ENCODE peak calls at places on chromosome 22, in six cellular contexts. S, I, R, A, T and M are unnamed samples.

GRCh38 chr22:46045459-46046298 is 68.7 kb upstream of the WNT7B start:
- DNase-seq in S (no peak), I (no peak), R (no peak), A (no peak), T (peak; percentile 13), M (no peak)

GRCh38 chr22:49203091-49203862 is 624.4 kb downstream of the BRD1 start:
- DNase-seq in S (no peak), I (no peak), R (no peak), A (no peak), T (peak; percentile 10), M (peak; percentile 0)

GRCh38 chr22:42194953-42195352 is 64.3 kb upstream of the CYP2D6 start:
- DNase-seq in S (no peak), I (peak; percentile 17), R (no peak), A (no peak), T (no peak), M (no peak)

GRCh38 chr22:46612341-46612903 is 7.8 kb upstream of the GRAMD4 start:
- DNase-seq in S (no peak), I (no peak), R (no peak), A (no peak), T (no peak), M (no peak)

GRCh38 chr22:35839811-35840739 is 122.4 kb downstream of the APOL5 start:
- DNase-seq in S (peak; percentile 64), I (peak; percentile 94), R (peak; percentile 95), A (peak; percentile 99), T (peak; percentile 78), M (peak; percentile 96)

GRCh38 chr22:42340695-42341383 is 70.4 kb upstream of the TCF20 start:
- DNase-seq in S (no peak), I (no peak), R (no peak), A (no peak), T (peak; percentile 48), M (peak; percentile 80)

GRCh38 chr22:29524440-29525191 is 28.9 kb downstream of the THOC5 start:
- DNase-seq in S (peak; percentile 3), I (peak; percentile 8), R (peak; percentile 12), A (peak; percentile 25), T (peak; percentile 61), M (peak; percentile 64)

GRCh38 chr22:45318558-45319318 is 9.0 kb downstream of the FAM118A start:
- DNase-seq in S (no peak), I (no peak), R (no peak), A (peak; percentile 69), T (no peak), M (no peak)

GRCh38 chr22:37797874-37798500 is 9.7 kb upstream of the GCAT start:
- DNase-seq in S (no peak), I (no peak), R (no peak), A (no peak), T (no peak), M (no peak)

GRCh38 chr22:43833286-43834240 is 21.5 kb upstream of the EFCAB6 start:
- DNase-seq in S (no peak), I (no peak), R (no peak), A (no peak), T (no peak), M (no peak)

GRCh38 chr22:48071828-48072227 is 1309.4 kb downstream of the TBC1D22A start:
- DNase-seq in S (no peak), I (no peak), R (no peak), A (no peak), T (no peak), M (peak; percentile 30)

GRCh38 chr22:45064313-45065268 is 54.8 kb upstream of the PHF21B start:
- DNase-seq in S (no peak), I (peak; percentile 47), R (peak; percentile 73), A (peak; percentile 88), T (no peak), M (no peak)

GRCh38 chr22:45997077-45997774 is 20.3 kb upstream of the WNT7B start:
- DNase-seq in S (no peak), I (peak; percentile 37), R (peak; percentile 93), A (peak; percentile 97), T (no peak), M (peak; percentile 52)

GRCh38 chr22:19168088-19168890 is 10.2 kb downstream of the SLC25A1 start:
- DNase-seq in S (no peak), I (no peak), R (no peak), A (no peak), T (no peak), M (no peak)

GRCh38 chr22:32421484-32421883 is 9.4 kb upstream of the RTCB start:
- DNase-seq in S (no peak), I (peak; percentile 18), R (no peak), A (no peak), T (no peak), M (no peak)

GRCh38 chr22:32411829-32412592 is at the start of gene RTCB:
- DNase-seq in S (peak; percentile 96), I (peak; percentile 87), R (peak; percentile 94), A (peak; percentile 92), T (peak; percentile 87), M (peak; percentile 93)

GRCh38 chr22:32413715-32414114 is 1.7 kb upstream of the RTCB start:
- DNase-seq in S (no peak), I (peak; percentile 40), R (peak; percentile 12), A (peak; percentile 25), T (no peak), M (no peak)

GRCh38 chr22:32417906-32418305 is 5.9 kb upstream of the RTCB start:
- DNase-seq in S (no peak), I (no peak), R (no peak), A (no peak), T (no peak), M (no peak)

GRCh38 chr22:32416556-32417085 is 4.6 kb upstream of the RTCB start:
- DNase-seq in S (no peak), I (no peak), R (no peak), A (no peak), T (no peak), M (no peak)
- TF ChIP-seq CTCF in S (no peak), I (no peak), R (no peak), A (no peak), T (no peak), M (no peak)

DNA sequence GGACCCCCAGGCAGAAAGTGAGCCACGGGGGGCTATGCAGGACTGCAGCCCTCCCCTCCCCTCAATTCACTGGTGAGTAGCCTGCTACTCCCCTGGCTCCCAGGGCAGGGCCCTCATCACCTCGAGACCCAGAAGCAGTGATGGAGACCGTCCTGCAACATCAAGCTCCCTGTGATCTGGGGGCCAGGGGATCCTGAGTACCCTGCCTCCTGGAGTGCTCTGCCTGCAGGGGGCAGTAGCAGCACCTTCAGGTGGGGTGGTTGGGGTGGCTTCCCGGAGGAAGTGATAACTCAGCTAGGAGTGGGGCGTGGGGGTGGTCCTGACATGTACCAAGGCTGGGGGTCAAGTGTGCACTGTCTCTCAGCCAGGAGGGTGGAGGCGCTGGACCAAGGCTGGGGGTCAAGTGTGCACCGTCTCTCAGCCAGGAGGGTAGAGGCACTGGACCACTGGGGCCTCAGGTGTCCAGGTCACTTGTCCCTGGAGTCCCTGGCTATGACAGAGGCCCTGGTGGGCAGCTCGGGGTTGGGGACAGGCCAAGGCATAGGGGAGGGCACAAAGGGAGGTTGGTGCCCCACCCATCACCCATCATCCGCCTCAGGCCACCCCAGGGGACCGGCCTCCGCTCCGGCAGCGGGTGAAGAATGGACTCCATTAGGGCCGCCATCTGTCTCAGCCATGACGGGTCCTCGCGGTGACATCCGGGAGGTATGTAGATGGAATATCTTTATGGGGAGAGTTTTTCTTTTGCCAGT is 9.4 kb downstream of the RTN4R start:
- DNase-seq in S (no peak), I (no peak), R (no peak), A (no peak), T (peak; percentile 49), M (no peak)
- TF ChIP-seq CTCF in S (peak; percentile 35), I (peak; percentile 23), R (peak; percentile 62), A (peak; percentile 36), T (peak; percentile 32), M (peak; percentile 64)

GRCh38 chr22:31881198-31881597 is 63.1 kb upstream of the YWHAH start:
- DNase-seq in S (no peak), I (no peak), R (no peak), A (no peak), T (no peak), M (no peak)
- TF ChIP-seq CTCF in S (no peak), I (no peak), R (no peak), A (no peak), T (no peak), M (no peak)

GRCh38 chr22:39306456-39307361 is 12.7 kb downstream of the RPL3 start:
- DNase-seq in S (no peak), I (no peak), R (no peak), A (no peak), T (peak; percentile 78), M (peak; percentile 76)
- TF ChIP-seq CTCF in S (peak; percentile 52), I (peak; percentile 40), R (peak; percentile 65), A (peak; percentile 33), T (no peak), M (peak; percentile 86)

GRCh38 chr22:17201285-17201945 is 17.8 kb downstream of the ADA2 start:
- DNase-seq in S (no peak), I (no peak), R (no peak), A (peak; percentile 13), T (no peak), M (no peak)
- TF ChIP-seq CTCF in S (peak; percentile 49), I (no peak), R (peak; percentile 37), A (peak; percentile 41), T (no peak), M (peak; percentile 12)

DNA sequence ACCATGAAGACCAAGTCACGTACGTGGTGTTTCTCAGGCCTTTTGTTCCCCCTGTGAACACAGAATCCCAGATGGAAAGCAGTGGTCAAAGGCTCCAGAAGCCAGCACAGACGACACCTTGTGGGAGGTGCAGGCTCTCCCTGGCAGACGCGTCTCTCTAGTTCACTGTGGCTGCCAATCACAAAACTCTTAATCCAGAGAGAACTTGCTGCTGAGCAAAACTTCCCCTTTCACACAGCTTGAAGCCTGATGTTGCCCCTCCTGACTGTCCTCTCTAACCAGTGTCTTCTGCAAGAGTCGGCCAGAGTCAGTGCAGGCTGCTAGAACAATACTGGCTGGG is 67.1 kb downstream of the PIWIL3 start:
- DNase-seq in S (no peak), I (no peak), R (no peak), A (no peak), T (no peak), M (no peak)
- TF ChIP-seq CTCF in S (no peak), I (peak; percentile 14), R (peak; percentile 24), A (no peak), T (no peak), M (peak; percentile 32)

GRCh38 chr22:27747396-27748256 is 53.9 kb downstream of the MN1 start:
- DNase-seq in S (no peak), I (peak; percentile 26), R (no peak), A (no peak), T (peak; percentile 35), M (no peak)
- TF ChIP-seq CTCF in S (no peak), I (peak; percentile 35), R (peak; percentile 65), A (peak; percentile 11), T (peak; percentile 24), M (peak; percentile 53)

GRCh38 chr22:31836010-31836409 is 82.2 kb downstream of the DEPDC5 start:
- DNase-seq in S (no peak), I (no peak), R (no peak), A (no peak), T (no peak), M (no peak)
- TF ChIP-seq CTCF in S (no peak), I (no peak), R (peak; percentile 35), A (no peak), T (no peak), M (peak; percentile 27)